ENCODE peak calls at places on chromosomes 3 and 15, in six cellular contexts. B, V, I, X, E and D are unnamed samples.

GRCh38 chr3:175149675-175150074 is 290.5 kb downstream of the NAALADL2 start:
- DNase-seq in E (no peak), I (no peak), X (peak), B (peak), V (no peak), D (no peak)

GRCh38 chr15:60614862-60615771 is 136.2 kb upstream of the ICE2 start:
- DNase-seq in V (no peak), B (peak), I (no peak), X (no peak), E (no peak), D (no peak)

GRCh38 chr15:77327844-77328529 is 91.9 kb downstream of the PEAK1 start:
- DNase-seq in E (no peak), B (no peak), I (no peak), X (no peak), V (no peak), D (no peak)

GRCh38 chr3:23761440-23761896 is 44.3 kb upstream of the UBE2E1 start:
- DNase-seq in B (peak), X (peak), I (no peak), E (no peak), V (peak), D (no peak)

GRCh38 chr3:14853280-14853956 is 34.7 kb downstream of the FGD5 start:
- DNase-seq in I (no peak), V (no peak), X (no peak), E (no peak), B (no peak), D (peak)

GRCh38 chr3:29064085-29064484 is 216.8 kb upstream of the RBMS3 start:
- DNase-seq in V (no peak), I (no peak), B (no peak), E (no peak), X (no peak), D (no peak)

GRCh38 chr15:78840661-78841060 is 29.4 kb upstream of the ADAMTS7 start:
- DNase-seq in X (no peak), B (no peak), V (no peak), I (no peak), E (no peak), D (no peak)

GRCh38 chr15:61390138-61390537 is 161.0 kb upstream of the RORA start:
- DNase-seq in X (no peak), V (no peak), B (no peak), E (no peak), I (no peak), D (no peak)

GRCh38 chr3:100082724-100083123 is 31.6 kb downstream of the FILIP1L start:
- DNase-seq in B (no peak), I (no peak), V (no peak), X (no peak), E (no peak), D (no peak)

GRCh38 chr3:8622873-8623725 is 21.5 kb downstream of the SSUH2 start:
- DNase-seq in I (peak), X (peak), E (peak), V (peak), B (peak), D (peak)

GRCh38 chr3:115321396-115321795 is 174.3 kb upstream of the ZBTB20 start:
- DNase-seq in X (no peak), E (no peak), I (no peak), V (peak), B (no peak), D (no peak)

GRCh38 chr3:186453531-186453930 is 90.6 kb downstream of the CRYGS start:
- DNase-seq in B (no peak), I (no peak), E (no peak), X (no peak), V (no peak), D (no peak)

GRCh38 chr3:130462089-130462488 is 54.9 kb upstream of the COL6A6 start:
- DNase-seq in E (no peak), I (no peak), X (no peak), V (no peak), B (no peak), D (no peak)

GRCh38 chr3:21995079-21995607 is 244.1 kb upstream of the ZNF385D start:
- DNase-seq in X (no peak), E (no peak), V (no peak), I (no peak), B (no peak), D (no peak)

GRCh38 chr3:51999861-52000260 is 4.2 kb upstream of the RPL29 start:
- DNase-seq in V (no peak), E (no peak), I (no peak), X (no peak), B (no peak), D (no peak)

GRCh38 chr15:77144028-77144427 is 73.1 kb upstream of the TSPAN3 start:
- DNase-seq in E (no peak), V (peak), X (no peak), B (no peak), I (no peak), D (no peak)

GRCh38 chr3:160754371-160754854 is 1.6 kb upstream of the PPM1L start:
- DNase-seq in I (peak), V (peak), E (peak), B (peak), X (peak), D (peak)

GRCh38 chr3:144687862-144688261 is 716.2 kb downstream of the DIPK2A start:
- DNase-seq in B (no peak), X (no peak), V (no peak), E (no peak), I (no peak), D (no peak)

GRCh38 chr15:82737975-82738374 is 28.3 kb upstream of the AP3B2 start:
- DNase-seq in B (no peak), V (no peak), E (no peak), I (no peak), X (no peak), D (no peak)

GRCh38 chr3:53161820-53162671 is 1.0 kb downstream of the PRKCD start:
- DNase-seq in E (peak), B (peak), V (peak), X (peak), I (no peak), D (no peak)

GRCh38 chr3:8450618-8451017 is 51.0 kb upstream of the LMCD1 start:
- DNase-seq in B (no peak), I (no peak), E (no peak), X (no peak), V (no peak), D (no peak)

GRCh38 chr3:12185172-12185710 is 26.5 kb upstream of the TIMP4 start:
- DNase-seq in E (no peak), I (no peak), X (no peak), V (no peak), B (no peak), D (no peak)

GRCh38 chr3:197151562-197151961 is 121.9 kb upstream of the MELTF start:
- DNase-seq in B (no peak), I (no peak), X (peak), E (no peak), V (no peak), D (no peak)

GRCh38 chr15:58545307-58546065 is 113.7 kb downstream of the LIPC start:
- DNase-seq in B (no peak), V (no peak), I (no peak), E (no peak), X (peak), D (no peak)

GRCh38 chr3:105364113-105364512 is 2.6 kb upstream of the ALCAM start:
- DNase-seq in X (no peak), B (no peak), E (no peak), V (peak), I (no peak), D (no peak)

GRCh38 chr15:66629817-66630576 is 64.2 kb upstream of the LCTL start:
- DNase-seq in E (no peak), B (no peak), I (no peak), V (no peak), X (no peak), D (no peak)

GRCh38 chr3:16307832-16308531 is 43.0 kb downstream of the OXNAD1 start:
- DNase-seq in E (no peak), X (no peak), B (no peak), I (no peak), V (no peak), D (no peak)

GRCh38 chr3:33187368-33187634 is 31.3 kb downstream of the SUSD5 start:
- DNase-seq in V (no peak), X (no peak), I (no peak), E (no peak), B (no peak), D (no peak)

GRCh38 chr15:77974098-77974414 is 103.5 kb downstream of the TBC1D2B start:
- DNase-seq in I (no peak), X (no peak), E (no peak), V (no peak), B (peak), D (peak)

GRCh38 chr3:15206662-15207576 is 873 bp downstream of the CAPN7 start:
- DNase-seq in I (no peak), E (peak), B (peak), V (peak), X (peak), D (peak)

GRCh38 chr3:161560006-161560637 is 63.5 kb downstream of the OTOL1 start:
- DNase-seq in I (no peak), B (peak), X (no peak), E (no peak), V (no peak), D (peak)

GRCh38 chr15:40249477-40250303 is 10.8 kb downstream of the PAK6 start:
- DNase-seq in B (no peak), E (no peak), V (no peak), X (no peak), I (no peak), D (no peak)

GRCh38 chr3:129278439-129278969 is at the start of gene HMCES:
- DNase-seq in I (peak), X (peak), V (peak), B (peak), E (peak), D (peak)
- TF ChIP-seq POLR2A in I (peak), X (peak), V (no peak), B (peak), E (peak), D (peak)

GRCh38 chr3:150359381-150359780 is 48.7 kb upstream of the TSC22D2 start:
- DNase-seq in B (no peak), I (no peak), E (no peak), V (no peak), X (no peak), D (no peak)
- TF ChIP-seq POLR2A in B (no peak), I (no peak), E (no peak), V (no peak), X (no peak), D (no peak)

GRCh38 chr3:119664370-119664769 is 4.0 kb upstream of the POPDC2 start:
- DNase-seq in V (no peak), B (no peak), E (no peak), I (no peak), X (no peak), D (no peak)
- TF ChIP-seq POLR2A in V (no peak), B (no peak), E (no peak), I (no peak), X (no peak), D (no peak)

DNA sequence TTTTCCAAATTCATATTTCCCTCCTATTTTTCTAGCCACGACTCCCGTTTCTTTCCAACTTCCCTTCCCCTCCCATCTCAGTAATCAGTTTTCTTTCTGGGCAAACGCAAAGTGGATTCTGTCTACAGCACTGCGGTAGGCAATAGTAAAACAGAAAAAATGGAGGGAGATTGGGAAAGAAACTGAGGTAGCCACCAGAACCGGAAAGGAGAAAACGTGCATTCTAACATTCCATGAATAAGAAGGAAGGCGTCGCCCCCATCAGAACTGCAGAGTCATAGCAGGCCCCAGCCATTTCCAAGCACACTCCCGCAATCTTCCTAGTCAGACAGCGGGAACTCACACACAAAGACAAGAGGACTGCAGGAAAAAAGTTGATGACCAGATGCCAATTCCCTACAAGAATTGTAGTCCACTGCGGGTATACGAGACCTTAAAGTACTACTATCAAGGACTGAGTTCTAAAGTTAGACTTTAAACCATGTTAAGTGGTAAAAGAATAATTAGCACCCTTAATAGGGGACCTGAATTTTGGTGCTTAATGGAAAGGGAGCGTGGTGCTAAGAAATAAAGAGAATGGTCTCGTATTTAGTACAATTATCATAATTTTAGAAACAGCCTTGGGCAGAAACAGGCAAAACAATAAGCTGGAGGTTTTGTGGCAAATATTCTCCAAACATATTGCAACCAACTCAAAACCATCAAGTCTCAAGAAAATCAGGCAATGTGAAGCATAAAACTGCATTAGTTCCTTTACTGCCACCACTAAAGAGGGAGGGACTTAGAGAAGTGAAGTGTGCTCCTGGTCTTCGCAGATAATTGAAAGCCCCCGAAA is 1.4 kb downstream of the PFN2 start:
- DNase-seq in B (peak), V (peak), I (peak), E (peak), X (peak), D (peak)
- TF ChIP-seq POLR2A in B (no peak), V (no peak), I (no peak), E (no peak), X (no peak), D (no peak)

GRCh38 chr3:129183569-129184395 is at the start of gene CNBP:
- DNase-seq in B (peak), E (peak), V (peak), I (peak), X (peak), D (peak)
- TF ChIP-seq POLR2A in B (peak), E (peak), V (peak), I (peak), X (peak), D (peak)

DNA sequence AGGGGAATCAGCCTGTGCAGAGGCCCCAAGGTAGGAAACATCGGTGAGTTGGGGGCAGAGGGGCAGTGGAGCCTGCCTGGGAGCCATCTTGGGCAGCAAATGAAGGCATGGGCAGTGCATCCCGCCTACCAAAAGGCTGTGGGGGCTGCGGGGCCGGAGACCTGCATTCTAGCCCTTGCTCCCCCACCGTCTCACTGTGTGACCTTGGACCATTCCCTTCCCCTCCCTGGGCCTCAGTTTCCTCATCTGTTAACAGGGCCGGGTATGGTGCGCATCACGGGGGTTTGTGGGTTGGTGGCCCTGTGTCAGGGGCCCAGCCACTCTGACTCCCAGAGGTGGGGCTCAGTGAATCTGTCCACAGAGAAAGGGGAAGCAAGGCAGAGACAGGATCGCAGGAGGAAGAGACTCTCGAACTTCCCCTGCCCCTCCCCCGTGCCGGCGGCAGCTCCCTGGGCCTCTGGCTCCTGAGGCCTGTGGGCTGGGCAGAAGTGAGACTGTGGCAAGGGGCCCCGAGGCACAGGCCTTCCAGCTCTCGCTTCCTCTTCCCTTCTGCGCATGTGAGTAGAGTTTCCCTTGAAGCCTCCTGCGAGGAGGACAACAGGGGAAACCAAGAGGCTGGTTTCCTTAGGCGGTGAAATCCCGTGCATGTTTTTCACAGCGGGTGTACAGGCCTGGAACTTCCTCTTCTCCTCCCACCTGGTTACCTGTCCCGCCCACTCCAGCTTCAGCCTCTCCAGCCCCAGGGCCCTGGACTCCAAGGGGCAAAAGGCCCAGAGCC is 42.9 kb downstream of the IDH2 start:
- DNase-seq in V (no peak), B (peak), E (no peak), I (peak), X (peak), D (peak)
- TF ChIP-seq POLR2A in V (no peak), B (peak), E (no peak), I (no peak), X (no peak), D (no peak)